ENCODE peak calls at places on chromosome 14, in seven cellular contexts. C is GM12878, P is suprapubic skin, H is Panc1, G is breast epithelium, J is GM23338, Y is sigmoid colon. K is an unnamed sample.

GRCh38 chr14:96309907-96310330 is 53.2 kb downstream of the ATG2B start:
- DNase-seq in H (no peak), G (no peak), Y (no peak), C (no peak), P (no peak), J (no peak), K (no peak)

GRCh38 chr14:28773917-28774691 is 7.5 kb downstream of the FOXG1 start:
- DNase-seq in Y (no peak), G (no peak), C (no peak), J (peak; percentile 94), P (no peak), H (no peak), K (no peak)

GRCh38 chr14:41302776-41303175 is 303.9 kb upstream of the LRFN5 start:
- DNase-seq in G (no peak), C (no peak), H (no peak), J (peak; percentile 31), Y (no peak), P (no peak), K (no peak)

GRCh38 chr14:51458563-51458955 is 193.2 kb upstream of the FRMD6 start:
- DNase-seq in Y (no peak), C (no peak), P (no peak), H (peak; percentile 30), G (no peak), J (no peak), K (no peak)

GRCh38 chr14:93033983-93034670 is 81.6 kb downstream of the ITPK1 start:
- DNase-seq in G (no peak), Y (no peak), J (peak; percentile 65), P (no peak), C (no peak), H (no peak), K (peak; percentile 90)

GRCh38 chr14:96497087-96497486 is 5.1 kb upstream of the PAPOLA start:
- DNase-seq in G (no peak), P (no peak), C (no peak), J (no peak), H (no peak), Y (no peak), K (no peak)

GRCh38 chr14:80446356-80446755 is 235.1 kb upstream of the DIO2 start:
- DNase-seq in G (no peak), Y (no peak), H (no peak), P (no peak), C (no peak), J (no peak), K (no peak)

GRCh38 chr14:73757876-73758391 is 43.8 kb upstream of the PNMA1 start:
- DNase-seq in C (no peak), P (no peak), G (no peak), J (no peak), H (no peak), Y (peak; percentile 70), K (peak; percentile 80)

GRCh38 chr14:90805662-90806548 is 10.3 kb downstream of the TTC7B start:
- DNase-seq in H (no peak), P (no peak), G (no peak), C (no peak), J (no peak), Y (no peak), K (no peak)

GRCh38 chr14:41830679-41831078 is 224.0 kb downstream of the LRFN5 start:
- DNase-seq in Y (peak; percentile 73), C (no peak), G (no peak), H (no peak), P (no peak), J (peak; percentile 30), K (no peak)

GRCh38 chr14:75295491-75296338 is 17.1 kb downstream of the FOS start:
- DNase-seq in G (peak; percentile 87), H (no peak), J (peak; percentile 95), C (no peak), Y (peak; percentile 93), P (peak; percentile 92), K (peak; percentile 93)

GRCh38 chr14:55398679-55399078 is 13.0 kb downstream of the ATG14 start:
- DNase-seq in Y (no peak), C (no peak), P (no peak), G (no peak), J (no peak), H (peak; percentile 68), K (no peak)

GRCh38 chr14:53999061-53999488 is 42.5 kb upstream of the BMP4 start:
- DNase-seq in G (no peak), C (no peak), H (no peak), P (no peak), J (no peak), Y (no peak), K (no peak)

GRCh38 chr14:100615736-100616695 is 28.8 kb upstream of the BEGAIN start:
- DNase-seq in G (no peak), J (no peak), Y (peak; percentile 47), C (no peak), H (no peak), P (peak; percentile 30), K (peak; percentile 63)

GRCh38 chr14:101859916-101860315 is 98.4 kb downstream of the PPP2R5C start:
- DNase-seq in H (no peak), C (no peak), P (no peak), G (no peak), Y (no peak), J (no peak), K (no peak)
- H3K4me3 ChIP-seq in H (no peak overlapping the region), C (no peak overlapping the region), P (no peak overlapping the region), G (no peak overlapping the region), Y (no peak overlapping the region), J (no peak overlapping the region), K (no peak overlapping the region)

DNA sequence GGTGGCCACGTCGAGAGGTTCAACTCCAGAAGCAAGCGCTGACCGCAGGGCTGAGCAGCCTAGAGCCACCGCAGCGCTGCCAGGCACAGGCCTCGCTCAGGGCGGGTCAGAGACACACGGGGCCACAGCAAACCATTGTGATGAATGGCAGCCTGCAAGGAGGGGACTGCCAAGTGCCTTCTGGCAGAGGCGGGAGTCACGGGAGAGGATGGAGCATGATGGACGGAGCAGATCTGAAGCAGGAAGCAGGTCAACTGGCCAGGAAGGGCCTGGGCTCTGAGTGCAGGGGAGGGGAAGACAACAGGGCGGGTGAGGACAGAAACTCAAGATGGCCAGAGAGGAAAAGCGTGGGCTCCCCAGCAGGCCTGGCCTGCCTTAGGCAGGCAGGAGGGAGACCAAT is 49.8 kb downstream of the CDC42BPB start:
- DNase-seq in H (no peak), P (no peak), Y (peak; percentile 63), C (no peak), G (peak; percentile 22), J (no peak), K (peak; percentile 84)
- TF ChIP-seq POLR2AphosphoS5 in H (no peak), P (no peak), Y (no peak), C (no peak), G (no peak), J (no peak), K (peak; percentile 80)

DNA sequence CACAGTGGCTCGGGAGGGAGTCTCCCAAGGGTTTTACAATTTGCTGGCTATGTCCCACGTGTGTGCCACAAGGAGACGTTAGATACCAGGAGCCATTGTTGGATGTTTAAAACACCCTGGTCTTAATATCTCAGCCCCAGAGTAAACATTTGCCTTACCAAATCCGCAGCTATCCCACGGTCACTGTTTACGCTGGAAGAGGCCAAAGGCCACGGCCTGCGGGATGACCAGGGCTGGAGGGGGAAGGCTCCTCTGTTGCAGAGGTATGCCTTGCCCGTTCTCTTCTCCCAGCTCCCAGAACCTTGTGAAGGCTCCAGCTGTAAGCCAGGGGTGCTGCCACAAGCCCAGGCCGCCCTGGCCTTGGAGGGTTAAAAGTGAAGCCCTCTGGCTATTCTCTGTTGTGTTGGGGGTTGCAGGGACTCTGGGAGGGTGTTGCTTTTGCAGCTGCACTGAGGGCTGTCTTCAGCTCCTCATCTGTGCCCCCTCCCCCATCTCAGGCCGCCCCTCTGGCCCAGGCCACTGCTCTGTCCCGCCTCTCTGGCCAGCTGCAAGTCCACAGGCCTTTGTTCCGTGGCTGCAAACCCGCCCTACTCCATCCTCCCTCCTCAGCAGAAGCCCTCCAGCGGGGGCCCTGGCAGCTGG is 2.4 kb downstream of the PLEKHG3 start:
- DNase-seq in C (no peak), Y (peak; percentile 71), J (peak; percentile 65), G (no peak), H (no peak), P (peak; percentile 59), K (peak; percentile 77)
- H3K4me3 ChIP-seq in C (no peak overlapping the region), Y (peak overlapping the region; percentile 83), J (peak overlapping the region; percentile 86), G (peak overlapping the region; percentile 82), H (peak overlapping the region; percentile 71), P (peak overlapping the region; percentile 81), K (peak overlapping the region; percentile 76)

GRCh38 chr14:102798926-102799325 is 21.7 kb downstream of the TRAF3 start:
- DNase-seq in P (no peak), G (no peak), C (peak; percentile 90), Y (no peak), H (no peak), J (no peak), K (no peak)
- TF ChIP-seq POLR2AphosphoS5 in P (no peak), G (no peak), C (peak; percentile 47), Y (no peak), H (no peak), J (no peak), K (no peak)

DNA sequence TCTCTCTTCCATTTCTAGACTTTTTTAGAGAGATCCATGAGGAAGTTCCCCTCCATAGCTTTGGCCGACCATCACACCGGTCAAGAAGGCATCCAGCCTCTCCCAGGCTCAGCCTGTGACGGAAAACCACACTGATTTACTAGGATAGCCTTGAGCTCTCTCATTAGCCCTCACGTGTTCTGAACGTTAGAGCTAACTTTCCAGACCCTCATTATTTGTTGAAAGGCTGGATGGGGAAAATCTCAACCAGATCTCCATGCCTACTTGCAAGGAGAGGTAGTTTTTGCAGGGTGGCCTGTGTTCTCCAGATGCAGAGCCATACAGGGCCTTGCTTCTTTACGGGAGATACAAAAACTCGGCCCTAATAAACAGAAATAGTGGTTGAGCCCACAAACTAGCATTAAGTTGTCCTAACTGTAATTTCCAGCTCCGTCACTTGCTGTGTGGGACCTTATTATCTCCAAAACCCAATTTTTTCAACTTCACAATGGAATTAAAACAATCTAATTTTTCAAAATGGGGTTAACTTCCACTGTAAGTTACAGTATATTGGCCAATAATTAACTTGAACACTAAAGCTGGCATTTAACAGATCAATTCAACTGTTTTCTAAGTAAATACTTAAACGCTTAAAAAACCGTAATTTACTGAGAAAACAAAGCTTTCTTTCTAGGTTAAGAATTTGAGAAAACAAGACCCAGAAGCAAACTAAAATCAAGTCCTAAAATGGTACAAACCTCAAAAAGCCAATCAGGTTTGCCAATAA is 65.3 kb downstream of the KLHL28 start:
- DNase-seq in G (no peak), Y (no peak), H (no peak), J (no peak), P (no peak), C (no peak), K (no peak)
- H3K4me3 ChIP-seq in G (peak overlapping the region; percentile 94), Y (peak overlapping the region; percentile 87), H (peak overlapping the region; percentile 26), J (no peak overlapping the region), P (peak overlapping the region; percentile 94), C (peak overlapping the region; percentile 32), K (peak overlapping the region; percentile 75)

K was measured in spleen.